ENCODE peak calls at places on chromosomes 13 and 19, in eight cellular contexts. One of them, this sample, is unnamed.
A peak's percentile ranks its signal among the peaks of the same experiment; 100 is the strongest.

GRCh38 chr13:20828540-20829364 is 55.0 kb upstream of the EEF1AKMT1 start:
- DNase-seq in neural progenitor cell: peak; percentile 72
- DNase-seq in pancreas: no peak
- DNase-seq in AG09309: peak; percentile 34
- DNase-seq in activated naive CD8-positive, alpha-beta T cell treated with anti-CD3 and anti-CD28 coated beads, Interleukin-2, amount 50 U/mL, for 16 hours: no peak
- DNase-seq in activated CD8-positive, alpha-beta memory T cell treated with anti-CD3 and anti-CD28 coated beads for 1 hour: no peak
- DNase-seq in right lobe of liver: no peak
- DNase-seq in SK-N-SH: peak; percentile 27
- DNase-seq in this sample: peak; percentile 82

GRCh38 chr19:32809254-32809653 is 60.3 kb downstream of the SLC7A9 start:
- DNase-seq in neural progenitor cell: no peak
- DNase-seq in pancreas: no peak
- DNase-seq in AG09309: no peak
- DNase-seq in activated naive CD8-positive, alpha-beta T cell treated with anti-CD3 and anti-CD28 coated beads, Interleukin-2, amount 50 U/mL, for 16 hours: no peak
- DNase-seq in activated CD8-positive, alpha-beta memory T cell treated with anti-CD3 and anti-CD28 coated beads for 1 hour: no peak
- DNase-seq in right lobe of liver: no peak
- DNase-seq in SK-N-SH: no peak
- DNase-seq in this sample: no peak

GRCh38 chr19:1882089-1882785 is 3.1 kb downstream of the ABHD17A start:
- DNase-seq in neural progenitor cell: peak; percentile 36
- DNase-seq in pancreas: no peak
- DNase-seq in AG09309: no peak
- DNase-seq in activated naive CD8-positive, alpha-beta T cell treated with anti-CD3 and anti-CD28 coated beads, Interleukin-2, amount 50 U/mL, for 16 hours: no peak
- DNase-seq in activated CD8-positive, alpha-beta memory T cell treated with anti-CD3 and anti-CD28 coated beads for 1 hour: peak; percentile 58
- DNase-seq in right lobe of liver: peak; percentile 34
- DNase-seq in SK-N-SH: no peak
- DNase-seq in this sample: no peak

GRCh38 chr19:51311388-51312257 is at the start of gene IGLON5:
- DNase-seq in neural progenitor cell: peak; percentile 67
- DNase-seq in pancreas: no peak
- DNase-seq in AG09309: no peak
- DNase-seq in activated naive CD8-positive, alpha-beta T cell treated with anti-CD3 and anti-CD28 coated beads, Interleukin-2, amount 50 U/mL, for 16 hours: no peak
- DNase-seq in activated CD8-positive, alpha-beta memory T cell treated with anti-CD3 and anti-CD28 coated beads for 1 hour: no peak
- DNase-seq in right lobe of liver: no peak
- DNase-seq in SK-N-SH: peak; percentile 99
- DNase-seq in this sample: peak; percentile 11

GRCh38 chr13:80469105-80469840 is 128.3 kb upstream of the SPRY2 start:
- DNase-seq in neural progenitor cell: no peak
- DNase-seq in pancreas: no peak
- DNase-seq in AG09309: no peak
- DNase-seq in activated naive CD8-positive, alpha-beta T cell treated with anti-CD3 and anti-CD28 coated beads, Interleukin-2, amount 50 U/mL, for 16 hours: no peak
- DNase-seq in activated CD8-positive, alpha-beta memory T cell treated with anti-CD3 and anti-CD28 coated beads for 1 hour: no peak
- DNase-seq in right lobe of liver: no peak
- DNase-seq in SK-N-SH: no peak
- DNase-seq in this sample: no peak

GRCh38 chr19:55086730-55087541 is 11.3 kb downstream of the EPS8L1 start:
- DNase-seq in neural progenitor cell: peak; percentile 99
- DNase-seq in pancreas: peak; percentile 88
- DNase-seq in AG09309: peak; percentile 61
- DNase-seq in activated naive CD8-positive, alpha-beta T cell treated with anti-CD3 and anti-CD28 coated beads, Interleukin-2, amount 50 U/mL, for 16 hours: peak; percentile 27
- DNase-seq in activated CD8-positive, alpha-beta memory T cell treated with anti-CD3 and anti-CD28 coated beads for 1 hour: peak; percentile 31
- DNase-seq in right lobe of liver: peak; percentile 92
- DNase-seq in SK-N-SH: peak; percentile 99
- DNase-seq in this sample: peak; percentile 98

GRCh38 chr19:58170860-58171259 is 12.0 kb upstream of the ZNF274 start:
- DNase-seq in neural progenitor cell: no peak
- DNase-seq in pancreas: no peak
- DNase-seq in AG09309: no peak
- DNase-seq in activated naive CD8-positive, alpha-beta T cell treated with anti-CD3 and anti-CD28 coated beads, Interleukin-2, amount 50 U/mL, for 16 hours: no peak
- DNase-seq in activated CD8-positive, alpha-beta memory T cell treated with anti-CD3 and anti-CD28 coated beads for 1 hour: no peak
- DNase-seq in right lobe of liver: no peak
- DNase-seq in SK-N-SH: no peak
- DNase-seq in this sample: no peak

GRCh38 chr19:18790566-18791314 is at the start of gene COMP:
- DNase-seq in neural progenitor cell: peak; percentile 45
- DNase-seq in pancreas: no peak
- DNase-seq in AG09309: no peak
- DNase-seq in activated naive CD8-positive, alpha-beta T cell treated with anti-CD3 and anti-CD28 coated beads, Interleukin-2, amount 50 U/mL, for 16 hours: no peak
- DNase-seq in activated CD8-positive, alpha-beta memory T cell treated with anti-CD3 and anti-CD28 coated beads for 1 hour: no peak
- DNase-seq in right lobe of liver: no peak
- DNase-seq in SK-N-SH: no peak
- DNase-seq in this sample: no peak

GRCh38 chr13:113657851-113658741 is at the start of gene ATP4B:
- DNase-seq in neural progenitor cell: no peak
- DNase-seq in pancreas: no peak
- DNase-seq in AG09309: no peak
- DNase-seq in activated naive CD8-positive, alpha-beta T cell treated with anti-CD3 and anti-CD28 coated beads, Interleukin-2, amount 50 U/mL, for 16 hours: no peak
- DNase-seq in activated CD8-positive, alpha-beta memory T cell treated with anti-CD3 and anti-CD28 coated beads for 1 hour: no peak
- DNase-seq in right lobe of liver: no peak
- DNase-seq in SK-N-SH: peak; percentile 58
- DNase-seq in this sample: no peak

This sample was measured in NCI-H82.